ENCODE peak calls at places on chromosomes 1 and 21, in five cellular contexts. X is left lung, L is tibial artery, E is body of pancreas, Y is BE2C. H is an unnamed sample.

GRCh38 chr1:163230827-163231226 is 28.1 kb upstream of the RGS5 start:
- DNase-seq in Y (no peak), E (no peak), X (no peak), L (no peak), H (no peak)

GRCh38 chr1:93702828-93703183 is 21.2 kb upstream of the BCAR3 start:
- DNase-seq in E (no peak), Y (no peak), L (no peak), X (no peak), H (no peak)

GRCh38 chr1:172041102-172041501 is 199.8 kb downstream of the DNM3 start:
- DNase-seq in Y (no peak), E (no peak), L (no peak), X (no peak), H (no peak)

GRCh38 chr1:23354260-23354659 is 10.2 kb upstream of the HNRNPR start:
- DNase-seq in L (no peak), E (no peak), Y (no peak), X (no peak), H (no peak)

GRCh38 chr1:94539496-94539895 is 2.1 kb downstream of the F3 start:
- DNase-seq in E (no peak), X (no peak), L (peak; percentile 71), Y (no peak), H (no peak)

GRCh38 chr21:42062543-42063022 is 8.5 kb upstream of the UMODL1 start:
- DNase-seq in Y (no peak), L (no peak), X (peak; percentile 75), E (peak; percentile 26), H (peak; percentile 73)

GRCh38 chr1:103146143-103146542 is 37.8 kb upstream of the COL11A1 start:
- DNase-seq in Y (no peak), E (no peak), X (no peak), L (no peak), H (no peak)

GRCh38 chr1:226737819-226738420 is 1.2 kb downstream of the ITPKB start:
- DNase-seq in E (peak; percentile 65), X (peak; percentile 90), L (peak; percentile 73), Y (peak; percentile 46), H (peak; percentile 31)

GRCh38 chr1:8809342-8809736 is 8.1 kb downstream of the RERE start:
- DNase-seq in X (no peak), L (no peak), E (no peak), Y (no peak), H (no peak)

GRCh38 chr1:180247061-180247460 is 17.0 kb downstream of the LHX4 start:
- DNase-seq in L (no peak), Y (no peak), E (no peak), X (no peak), H (no peak)

GRCh38 chr21:17813353-17813752 is 5.8 kb downstream of the C21orf91 start:
- DNase-seq in X (no peak), L (no peak), Y (no peak), E (no peak), H (no peak)

GRCh38 chr1:1755426-1755825 is 22.8 kb downstream of the NADK start:
- DNase-seq in L (no peak), X (peak; percentile 58), Y (no peak), E (no peak), H (no peak)

GRCh38 chr1:95201905-95202304 is 32.1 kb upstream of the RWDD3 start:
- DNase-seq in X (no peak), E (no peak), L (no peak), Y (no peak), H (no peak)

GRCh38 chr1:224368409-224368808 is 11.7 kb downstream of the CNIH4 start:
- DNase-seq in X (no peak), L (no peak), Y (no peak), E (no peak), H (no peak)

GRCh38 chr1:234550341-234551031 is 59.5 kb downstream of the IRF2BP2 start:
- DNase-seq in Y (no peak), X (no peak), E (no peak), L (no peak), H (no peak)

GRCh38 chr1:1875932-1876331 is 15.0 kb downstream of the GNB1 start:
- DNase-seq in Y (no peak), L (no peak), X (no peak), E (no peak), H (no peak)

GRCh38 chr21:42873096-42873495 is 6.2 kb downstream of the WDR4 start:
- DNase-seq in E (no peak), X (no peak), L (no peak), Y (no peak), H (no peak)

GRCh38 chr1:53328009-53328489 is at the start of gene LRP8:
- DNase-seq in X (peak; percentile 94), E (peak; percentile 78), L (peak; percentile 82), Y (peak; percentile 78), H (peak; percentile 67)

GRCh38 chr1:1235016-1235744 is 3.1 kb downstream of the B3GALT6 start:
- DNase-seq in Y (no peak), X (no peak), L (no peak), E (no peak), H (no peak)

GRCh38 chr1:248372394-248372793 is 3.2 kb upstream of the OR2T6 start:
- DNase-seq in L (no peak), X (no peak), E (no peak), Y (no peak), H (no peak)

GRCh38 chr1:110964400-110964903 is 730 bp upstream of the LRIF1 start:
- DNase-seq in X (no peak), L (no peak), Y (no peak), E (no peak), H (no peak)
- H3K9me3 ChIP-seq in X (peaks cover 48% of the 10 kb centered on the region), L (peaks cover 21% of the 10 kb centered on the region), Y (no peaks in the 10 kb centered on the region), E (no peaks in the 10 kb centered on the region), H (peaks cover 25% of the 10 kb centered on the region)

GRCh38 chr1:219733511-219733910 is 120.6 kb upstream of the ZC3H11B start:
- DNase-seq in E (no peak), Y (no peak), X (no peak), L (no peak), H (no peak)

GRCh38 chr1:219732814-219733491 is 120.0 kb upstream of the ZC3H11B start:
- DNase-seq in L (no peak), E (no peak), Y (no peak), X (no peak), H (no peak)

GRCh38 chr1:219726480-219727272 is 113.8 kb upstream of the ZC3H11B start:
- DNase-seq in L (no peak), X (no peak), E (no peak), Y (no peak), H (no peak)

DNA sequence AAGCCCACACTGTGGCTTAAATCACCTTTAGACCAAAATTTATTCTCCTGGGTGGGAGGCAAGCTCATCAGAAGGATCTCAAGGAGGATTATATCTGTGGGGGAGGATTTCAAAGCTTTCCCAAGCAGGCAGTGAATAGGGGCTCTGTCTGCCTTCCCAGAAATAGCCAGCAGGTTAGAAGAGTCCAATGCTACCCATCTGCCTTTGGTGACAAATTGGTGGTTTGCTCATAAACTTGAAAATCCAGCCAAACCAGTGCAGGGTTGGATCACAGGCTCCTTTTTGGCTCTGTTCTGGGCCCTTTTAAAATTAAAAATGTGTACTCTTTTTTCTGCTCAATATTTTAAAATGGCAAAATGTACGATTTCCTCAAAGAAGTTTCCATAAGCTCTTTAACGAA is 118.9 kb upstream of the ZC3H11B start:
- DNase-seq in X (no peak), E (no peak), L (no peak), Y (no peak), H (no peak)
- H3K9me3 ChIP-seq in X (peaks cover 11% of the 10 kb centered on the region), E (no peaks in the 10 kb centered on the region), L (no peaks in the 10 kb centered on the region), Y (no peaks in the 10 kb centered on the region), H (no peaks in the 10 kb centered on the region)

DNA sequence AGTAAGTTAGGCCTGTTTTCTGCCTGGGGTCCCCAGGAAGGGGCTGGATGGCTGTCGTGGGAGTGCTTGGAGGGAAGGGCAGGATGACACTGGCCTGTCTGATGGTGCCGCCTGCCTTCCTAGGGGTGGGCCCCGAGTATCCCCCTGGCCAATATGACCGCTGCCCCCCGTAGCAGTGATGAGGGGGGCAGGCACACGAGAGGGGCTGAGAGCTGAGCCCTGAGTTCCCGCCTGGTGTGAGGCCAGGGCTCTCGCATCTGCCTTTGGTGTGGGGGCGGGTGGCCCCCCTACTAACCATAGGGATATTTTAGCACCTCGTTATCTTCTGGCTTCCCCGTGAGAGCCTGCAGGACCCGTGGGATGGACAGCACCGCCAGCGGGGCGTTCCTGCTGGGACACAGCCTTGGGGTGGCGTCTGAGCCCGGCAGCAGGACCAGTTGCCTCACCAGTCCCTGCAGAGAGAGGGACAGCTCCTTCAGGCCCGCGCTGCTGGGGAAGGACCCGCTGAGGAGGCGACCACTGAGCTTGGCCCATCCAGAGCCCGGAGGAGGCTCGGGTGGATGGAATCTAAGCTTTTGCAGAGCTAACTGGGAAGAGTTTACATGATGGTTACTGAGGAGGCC is 10.4 kb downstream of the KRTAP10-1 start:
- DNase-seq in L (peak; percentile 57), Y (no peak), X (peak; percentile 70), E (no peak), H (no peak)
- H3K9me3 ChIP-seq in L (no peaks in the 10 kb centered on the region), Y (peaks cover under 1% of the 10 kb centered on the region), X (no peaks in the 10 kb centered on the region), E (no peaks in the 10 kb centered on the region), H (no peaks in the 10 kb centered on the region)

DNA sequence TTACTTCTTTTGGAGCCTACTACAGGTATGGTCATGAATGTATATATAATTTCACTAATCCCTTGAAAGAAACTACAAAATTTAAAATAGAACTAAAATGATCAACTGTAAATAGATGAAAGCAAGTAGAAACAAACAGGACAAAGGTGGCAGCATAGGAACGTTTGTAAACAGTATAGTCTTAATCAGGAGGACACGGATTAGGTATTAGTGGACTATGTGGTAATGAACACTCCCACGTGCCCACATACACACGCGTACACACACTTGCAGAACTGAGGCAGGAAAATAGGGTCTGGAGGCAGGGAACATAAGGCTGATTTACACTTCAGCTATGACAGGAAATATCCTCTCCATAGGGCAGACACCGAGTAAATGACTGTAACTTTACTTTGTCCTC is 1397.8 kb downstream of the NCAM2 start:
- DNase-seq in E (no peak), X (no peak), L (no peak), Y (no peak), H (no peak)
- H3K9me3 ChIP-seq in E (no peaks in the 10 kb centered on the region), X (peaks cover 8% of the 10 kb centered on the region), L (no peaks in the 10 kb centered on the region), Y (no peaks in the 10 kb centered on the region), H (no peaks in the 10 kb centered on the region)

GRCh38 chr1:4622821-4623220 is 31.6 kb upstream of the AJAP1 start:
- DNase-seq in L (no peak), Y (no peak), E (no peak), X (no peak), H (no peak)
- H3K9me3 ChIP-seq in L (no peaks in the 10 kb centered on the region), Y (no peaks in the 10 kb centered on the region), E (no peaks in the 10 kb centered on the region), X (no peaks in the 10 kb centered on the region), H (no peaks in the 10 kb centered on the region)